ENCODE peak calls at places on chromosome 13, in nine cellular contexts. E is left ventricle myocardium inferior; I is esophagus muscularis mucosa; T is cardiac muscle cell; V is iPS DF 6.9; U is CD4-positive, CD25-positive, alpha-beta regulatory T cell; Y is WERI-Rb-1; J is H7; O is fibroblast of lung. M is an unnamed sample.

GRCh38 chr13:34011552-34012085 is 193.7 kb downstream of the RFC3 start:
- DNase-seq in I (no peak), V (no peak), J (no peak), E (no peak), T (no peak), Y (no peak), O (no peak), U (no peak), M (no peak)

GRCh38 chr13:110116072-110116487 is 190.9 kb downstream of the COL4A1 start:
- DNase-seq in V (no peak), T (peak; percentile 90), Y (peak; percentile 78), O (no peak), I (no peak), E (peak; percentile 47), U (peak; percentile 41), J (peak; percentile 94), M (no peak)

GRCh38 chr13:33081666-33082065 is 65.4 kb downstream of the KL start:
- DNase-seq in T (no peak), Y (no peak), V (no peak), O (no peak), E (no peak), J (no peak), U (no peak), I (no peak), M (no peak)

GRCh38 chr13:106507560-106508274 is 27.7 kb downstream of the EFNB2 start:
- DNase-seq in U (peak; percentile 15), Y (no peak), E (no peak), V (no peak), O (peak; percentile 99), I (no peak), J (no peak), T (peak; percentile 96), M (no peak)

GRCh38 chr13:77779461-77780272 is 82.2 kb downstream of the SLAIN1 start:
- DNase-seq in T (peak; percentile 87), E (no peak), Y (peak; percentile 10), I (no peak), O (peak; percentile 60), U (peak; percentile 77), V (peak; percentile 39), J (peak; percentile 41), M (peak; percentile 20)

GRCh38 chr13:44622259-44622658 is 46.1 kb upstream of the TSC22D1 start:
- DNase-seq in J (no peak), Y (no peak), U (no peak), O (no peak), E (no peak), I (no peak), T (peak; percentile 34), V (no peak), M (no peak)

GRCh38 chr13:82822935-82823334 is 1059.3 kb downstream of the SLITRK1 start:
- DNase-seq in Y (no peak), T (no peak), J (peak; percentile 2), I (no peak), U (no peak), E (no peak), O (no peak), V (no peak), M (no peak)

GRCh38 chr13:33992891-33993336 is 175.0 kb downstream of the RFC3 start:
- DNase-seq in U (no peak), I (no peak), E (no peak), Y (no peak), O (no peak), J (no peak), V (no peak), T (no peak), M (no peak)

GRCh38 chr13:77521595-77522367 is 13.7 kb upstream of the SCEL start:
- DNase-seq in I (peak; percentile 31), V (peak; percentile 31), U (no peak), E (no peak), J (peak; percentile 14), O (peak; percentile 75), Y (no peak), T (peak; percentile 46), M (no peak)

GRCh38 chr13:73433893-73434292 is 375.1 kb downstream of the KLF5 start:
- DNase-seq in J (no peak), O (no peak), Y (no peak), I (no peak), E (no peak), V (no peak), T (no peak), U (no peak), M (no peak)

GRCh38 chr13:106205871-106206270 is 329.6 kb downstream of the EFNB2 start:
- DNase-seq in V (no peak), I (no peak), E (no peak), O (no peak), J (no peak), U (no peak), T (no peak), Y (no peak), M (no peak)

GRCh38 chr13:42266464-42266863 is 5.5 kb upstream of the AKAP11 start:
- DNase-seq in E (no peak), O (peak; percentile 59), J (no peak), T (peak; percentile 81), I (no peak), V (no peak), U (no peak), Y (no peak), M (no peak)

GRCh38 chr13:39451860-39452301 is 151.1 kb downstream of the LHFPL6 start:
- DNase-seq in T (peak; percentile 90), Y (peak; percentile 57), I (no peak), J (no peak), E (peak; percentile 59), O (peak; percentile 37), V (no peak), U (no peak), M (peak; percentile 22)

GRCh38 chr13:94298346-94298745 is 181.1 kb downstream of the DCT start:
- DNase-seq in T (no peak), Y (no peak), V (no peak), I (no peak), J (no peak), O (no peak), E (no peak), U (no peak), M (no peak)

GRCh38 chr13:109725297-109725696 is 61.1 kb downstream of the IRS2 start:
- DNase-seq in V (no peak), T (no peak), U (no peak), I (no peak), O (no peak), J (no peak), Y (no peak), E (no peak), M (no peak)

GRCh38 chr13:57353831-57354230 is 186.8 kb downstream of the PRR20E start:
- DNase-seq in J (no peak), I (no peak), T (no peak), U (no peak), V (no peak), E (no peak), Y (no peak), O (no peak), M (no peak)

GRCh38 chr13:89783221-89783755 is 1564.2 kb upstream of the MIR17HG start:
- DNase-seq in J (no peak), I (no peak), V (no peak), O (no peak), U (no peak), Y (no peak), T (no peak), E (no peak), M (no peak)

GRCh38 chr13:30429721-30430694 is 7.7 kb downstream of the UBE2L5 start:
- DNase-seq in J (no peak), U (peak; percentile 41), T (peak; percentile 81), V (no peak), O (peak; percentile 95), I (no peak), Y (no peak), E (no peak), M (peak; percentile 26)

GRCh38 chr13:26468203-26468602 is 89.3 kb upstream of the WASF3 start:
- DNase-seq in O (no peak), Y (no peak), I (peak; percentile 72), V (no peak), E (no peak), T (no peak), J (no peak), U (no peak), M (no peak)

GRCh38 chr13:76610819-76611415 is 275.3 kb downstream of the KCTD12 start:
- DNase-seq in T (peak; percentile 39), J (no peak), V (no peak), I (no peak), O (no peak), Y (no peak), U (no peak), E (no peak), M (no peak)

GRCh38 chr13:37074703-37075102 is 15.2 kb upstream of the SUPT20H start:
- DNase-seq in U (peak; percentile 21), J (no peak), V (no peak), E (no peak), Y (no peak), O (peak; percentile 50), T (peak; percentile 65), I (no peak), M (no peak)

GRCh38 chr13:66424417-66424816 is 805.7 kb downstream of the PCDH9 start:
- DNase-seq in E (no peak), J (no peak), Y (no peak), V (no peak), U (no peak), O (peak; percentile 78), T (peak; percentile 71), I (no peak), M (no peak)

DNA sequence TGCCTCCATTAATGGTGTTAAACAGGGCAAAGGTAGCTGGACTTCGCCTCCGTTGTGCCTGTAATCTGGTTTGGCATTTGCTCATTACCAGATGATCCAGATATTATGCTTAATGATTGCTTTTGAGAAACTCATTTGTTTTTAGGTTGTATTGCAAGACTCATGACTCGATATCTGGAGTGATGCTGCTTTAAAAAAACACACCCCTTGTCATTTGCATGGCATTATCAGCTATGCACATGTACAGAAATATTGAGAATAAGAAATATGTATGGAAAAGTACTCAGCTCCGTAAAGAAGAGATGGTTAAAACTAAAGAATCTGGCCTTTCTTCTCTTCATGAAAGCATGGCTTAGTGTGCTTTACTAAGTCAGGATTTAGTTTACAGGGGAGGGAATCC is 95.0 kb downstream of the ARHGEF7 start:
- DNase-seq in U (no peak), T (peak; percentile 19), E (no peak), Y (no peak), O (no peak), V (no peak), I (no peak), J (peak; percentile 5), M (no peak)
- H3K4me3 ChIP-seq in U (no peak overlapping the region), T (no peak overlapping the region), E (peak overlapping the region; percentile 30), Y (no peak overlapping the region), O (peak overlapping the region; percentile 55), V (no peak overlapping the region), I (peak overlapping the region; percentile 20), J (no peak overlapping the region), M (no peak overlapping the region)

GRCh38 chr13:112951674-112952371 is 17.2 kb upstream of the MCF2L start:
- DNase-seq in J (no peak), T (no peak), Y (no peak), E (no peak), I (no peak), O (no peak), V (no peak), U (no peak), M (no peak)
- H3K27me3 ChIP-seq in J (no peaks in the 10 kb centered on the region), T (peaks cover 6% of the 10 kb centered on the region), Y (no peaks in the 10 kb centered on the region), E (peaks cover 17% of the 10 kb centered on the region), I (no peaks in the 10 kb centered on the region), O (peaks cover 28% of the 10 kb centered on the region), V (no peaks in the 10 kb centered on the region), U (peaks cover 11% of the 10 kb centered on the region), M (peaks cover 2% of the 10 kb centered on the region)

GRCh38 chr13:98460519-98460918 is 116.4 kb downstream of the STK24 start:
- DNase-seq in Y (no peak), E (no peak), V (no peak), T (no peak), I (no peak), J (no peak), U (no peak), O (no peak), M (no peak)
- H3K36me3 ChIP-seq in Y (peaks cover 90% of the 10 kb centered on the region), E (peaks cover 66% of the 10 kb centered on the region), V (peaks cover 12% of the 10 kb centered on the region), T (peaks cover 20% of the 10 kb centered on the region), I (peaks cover 55% of the 10 kb centered on the region), J (peaks cover 30% of the 10 kb centered on the region), U (peaks cover 91% of the 10 kb centered on the region), O (peaks cover 31% of the 10 kb centered on the region), M (peaks cover 46% of the 10 kb centered on the region)

GRCh38 chr13:104086205-104086604 is 1020.0 kb upstream of the SLC10A2 start:
- DNase-seq in O (peak; percentile 11), Y (no peak), T (peak; percentile 74), V (no peak), I (no peak), U (no peak), J (no peak), E (no peak), M (no peak)
- H3K4me3 ChIP-seq in O (no peak overlapping the region), Y (no peak overlapping the region), T (no peak overlapping the region), V (no peak overlapping the region), I (no peak overlapping the region), U (no peak overlapping the region), J (no peak overlapping the region), E (no peak overlapping the region), M (no peak overlapping the region)